ENCODE peak calls at places on chromosomes 5 and 9, in five cellular contexts. Q is Calu3, H is stomach, A is tibial artery, Z is type B pancreatic cell. K is an unnamed sample.

GRCh38 chr9:34380034-34380510 is 3.4 kb upstream of the MYORG start:
- DNase-seq in Q (no peak), H (no peak), A (no peak), Z (no peak), K (peak; percentile 72)

GRCh38 chr9:71168418-71168817 is 47.0 kb upstream of the TRPM3 start:
- DNase-seq in Q (no peak), H (no peak), A (no peak), Z (no peak), K (no peak)

GRCh38 chr5:180153991-180154390 is 55.0 kb downstream of the RASGEF1C start:
- DNase-seq in Q (no peak), H (peak; percentile 5), A (no peak), Z (peak; percentile 39), K (no peak)

GRCh38 chr9:19397845-19398244 is 11.0 kb upstream of the ACER2 start:
- DNase-seq in Q (peak; percentile 46), H (peak; percentile 67), A (no peak), Z (no peak), K (no peak)

GRCh38 chr5:176995896-176996767 is 10.4 kb downstream of the UIMC1 start:
- DNase-seq in Q (no peak), H (no peak), A (no peak), Z (no peak), K (no peak)

GRCh38 chr5:32276173-32276853 is 36.4 kb downstream of the MTMR12 start:
- DNase-seq in Q (no peak), H (no peak), A (no peak), Z (no peak), K (no peak)

GRCh38 chr9:94760646-94761045 is 34.1 kb downstream of the AOPEP start:
- DNase-seq in Q (no peak), H (no peak), A (no peak), Z (no peak), K (no peak)

GRCh38 chr9:13444272-13444608 is 164.7 kb upstream of the MPDZ start:
- DNase-seq in Q (no peak), H (no peak), A (no peak), Z (no peak), K (no peak)

GRCh38 chr5:42001673-42002072 is 76.6 kb downstream of the FBXO4 start:
- DNase-seq in Q (no peak), H (no peak), A (no peak), Z (no peak), K (no peak)

GRCh38 chr9:117414220-117414905 is 494 bp downstream of the ASTN2 start:
- DNase-seq in Q (peak; percentile 1), H (peak; percentile 37), A (peak; percentile 63), Z (no peak), K (no peak)

GRCh38 chr5:36301858-36302603 is at the start of gene RANBP3L:
- DNase-seq in Q (no peak), H (peak; percentile 46), A (no peak), Z (no peak), K (no peak)

GRCh38 chr5:124910354-124911016 is 164.0 kb upstream of the ZNF608 start:
- DNase-seq in Q (no peak), H (no peak), A (no peak), Z (no peak), K (no peak)

GRCh38 chr5:170896779-170897178 is 35.0 kb downstream of the RANBP17 start:
- DNase-seq in Q (peak; percentile 53), H (peak; percentile 26), A (no peak), Z (peak; percentile 64), K (no peak)

GRCh38 chr9:20838218-20838617 is 154.2 kb downstream of the FOCAD start:
- DNase-seq in Q (no peak), H (no peak), A (no peak), Z (no peak), K (no peak)

GRCh38 chr9:131960805-131961495 is 118.7 kb downstream of the MED27 start:
- DNase-seq in Q (no peak), H (no peak), A (no peak), Z (no peak), K (no peak)

GRCh38 chr9:677461-678097 is 163.9 kb upstream of the DMRT1 start:
- DNase-seq in Q (no peak), H (no peak), A (no peak), Z (no peak), K (no peak)

GRCh38 chr5:98651715-98652114 is 121.7 kb upstream of the RGMB start:
- DNase-seq in Q (no peak), H (no peak), A (no peak), Z (no peak), K (no peak)

GRCh38 chr5:138969323-138970013 is 94.3 kb upstream of the LRRTM2 start:
- DNase-seq in Q (no peak), H (no peak), A (peak; percentile 32), Z (no peak), K (peak; percentile 49)

GRCh38 chr9:107472581-107473335 is 16.8 kb downstream of the KLF4 start:
- DNase-seq in Q (no peak), H (no peak), A (no peak), Z (no peak), K (no peak)

GRCh38 chr5:132256086-132256782 is 1.3 kb upstream of the PDLIM4 start:
- DNase-seq in Q (no peak), H (no peak), A (no peak), Z (peak; percentile 27), K (peak; percentile 35)
- TF ChIP-seq CTCF in Q (no peak), H (no peak), A (no peak), Z (no peak), K (no peak)

GRCh38 chr9:127930298-127931091 is at the start of gene PIP5KL1:
- DNase-seq in Q (peak; percentile 87), H (peak; percentile 86), A (peak; percentile 83), Z (peak; percentile 90), K (no peak)
- TF ChIP-seq CTCF in Q (no peak), H (no peak), A (no peak), Z (peak; percentile 44), K (no peak)

GRCh38 chr5:6820851-6821479 is 107.7 kb downstream of the TENT4A start:
- DNase-seq in Q (peak; percentile 69), H (no peak), A (no peak), Z (no peak), K (no peak)
- TF ChIP-seq CTCF in Q (peak; percentile 62), H (peak; percentile 48), A (no peak), Z (peak; percentile 92), K (no peak)

DNA sequence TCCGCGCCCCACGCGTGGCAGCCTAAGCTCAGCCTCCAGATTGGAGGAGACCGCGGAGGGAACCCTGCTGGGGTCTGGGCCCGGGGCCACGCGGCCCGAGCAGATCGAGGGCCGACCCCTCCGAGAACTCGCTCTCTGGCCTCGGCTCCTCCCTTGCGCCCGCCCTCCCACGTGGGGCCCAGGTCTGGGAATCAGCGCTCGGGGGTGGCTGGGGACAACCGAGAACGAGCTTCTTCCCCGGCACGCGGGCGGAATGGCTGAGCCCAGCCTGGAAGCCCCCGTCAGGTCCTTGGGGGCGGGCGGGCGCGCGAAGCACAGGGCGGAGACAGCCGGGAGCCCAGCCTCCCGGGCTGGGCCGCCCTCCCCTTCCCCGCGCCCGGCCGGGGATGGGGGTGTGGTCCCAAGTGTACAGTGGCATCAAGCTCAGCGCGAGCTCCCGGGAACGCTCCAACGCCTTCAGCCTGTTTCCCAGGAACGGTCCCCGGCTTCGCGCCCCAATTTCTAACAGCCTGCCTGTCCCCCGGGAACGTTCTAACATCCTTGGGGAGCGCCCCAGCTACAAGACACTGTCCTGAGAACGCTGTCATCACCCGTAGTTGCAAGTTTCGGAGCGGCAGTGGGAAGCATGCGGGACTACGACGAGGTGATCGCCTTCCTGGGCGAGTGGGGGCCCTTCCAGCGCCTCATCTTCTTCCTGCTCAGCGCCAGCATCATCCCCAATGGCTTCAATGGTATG is at the start of gene SLC22A4:
- DNase-seq in Q (peak; percentile 97), H (peak; percentile 80), A (peak; percentile 96), Z (peak; percentile 92), K (peak; percentile 96)
- TF ChIP-seq CTCF in Q (peak; percentile 5), H (peak; percentile 6), A (no peak), Z (peak; percentile 8), K (no peak)

DNA sequence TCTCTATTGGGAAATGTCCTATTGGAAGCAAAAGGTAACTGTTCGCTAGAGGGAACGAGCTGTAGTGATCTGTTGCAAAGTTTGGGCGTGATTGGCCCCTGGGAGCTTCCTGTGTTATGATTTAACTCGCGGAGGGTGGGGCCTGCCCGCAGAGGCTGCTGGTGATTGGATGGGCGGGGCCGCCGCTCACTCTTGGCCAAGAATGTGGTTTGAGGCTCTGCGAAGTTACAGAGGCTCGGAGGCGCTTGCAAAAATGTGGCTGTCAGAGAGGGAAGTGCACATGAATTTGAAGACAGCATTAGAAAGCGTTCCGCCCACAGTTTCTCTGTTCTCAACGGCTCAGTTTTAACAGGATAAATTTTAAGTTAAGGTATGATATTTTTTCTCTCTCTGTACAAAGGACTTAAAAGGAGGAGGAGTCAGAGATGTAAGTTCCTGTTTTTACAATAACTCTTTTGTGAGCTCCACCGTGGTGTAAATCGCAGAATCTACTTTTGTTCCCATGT is 46.9 kb downstream of the CNTRL start:
- DNase-seq in Q (peak; percentile 92), H (peak; percentile 98), A (peak; percentile 99), Z (peak; percentile 94), K (peak; percentile 99)
- TF ChIP-seq CTCF in Q (no peak), H (peak; percentile 37), A (peak; percentile 53), Z (peak; percentile 57), K (no peak)